ENCODE peak calls at places on chromosomes 4 and X, in seven cellular contexts. F, X, Z, N, O, J and B are unnamed samples.

GRCh38 chr4:118338981-118339765 is 13.6 kb downstream of the PRSS12 start:
- DNase-seq in F (no peak), Z (no peak), O (no peak), J (no peak), N (no peak), X (no peak), B (no peak)

GRCh38 chr4:149031399-149031798 is 589.2 kb upstream of the NR3C2 start:
- DNase-seq in J (peak), N (no peak), O (no peak), Z (no peak), F (peak), X (no peak), B (no peak)

GRCh38 chr4:121860121-121860520 is 10.2 kb downstream of the BBS7 start:
- DNase-seq in Z (no peak), J (no peak), X (no peak), N (no peak), F (no peak), O (no peak), B (no peak)

GRCh38 chr4:158236304-158237030 is 26.2 kb downstream of the TMEM144 start:
- DNase-seq in N (no peak), O (no peak), F (no peak), J (no peak), X (no peak), Z (no peak), B (no peak)

GRCh38 chrX:701673-702072 is 71.1 kb downstream of the SHOX start:
- DNase-seq in X (no peak), J (no peak), Z (no peak), N (no peak), O (no peak), F (no peak), B (no peak)

GRCh38 chr4:176548571-176548970 is 228.8 kb downstream of the SPCS3 start:
- DNase-seq in F (no peak), N (no peak), J (no peak), Z (no peak), X (no peak), O (no peak), B (no peak)

GRCh38 chrX:81291996-81292395 is 90.1 kb downstream of the SH3BGRL start:
- DNase-seq in F (no peak), J (no peak), Z (no peak), N (no peak), X (no peak), O (no peak), B (no peak)

GRCh38 chr4:32841217-32841616 is 2121.0 kb downstream of the PCDH7 start:
- DNase-seq in J (peak), N (no peak), F (no peak), Z (no peak), O (no peak), X (no peak), B (no peak)

GRCh38 chr4:86855572-86855971 is 6.4 kb upstream of the SLC10A6 start:
- DNase-seq in X (no peak), O (no peak), Z (no peak), F (peak), J (no peak), N (no peak), B (no peak)

GRCh38 chr4:83297548-83298260 is 13.1 kb upstream of the COQ2 start:
- DNase-seq in Z (no peak), F (no peak), O (no peak), N (no peak), J (no peak), X (no peak), B (no peak)

GRCh38 chrX:148530464-148531077 is 30.2 kb downstream of the AFF2 start:
- DNase-seq in J (no peak), F (no peak), O (no peak), N (no peak), Z (peak), X (no peak), B (no peak)

GRCh38 chr4:92362002-92362401 is 58.2 kb downstream of the GRID2 start:
- DNase-seq in F (no peak), J (no peak), Z (no peak), N (no peak), O (no peak), X (no peak), B (no peak)

GRCh38 chr4:129248621-129249020 is 152.7 kb downstream of the C4orf33 start:
- DNase-seq in F (no peak), J (no peak), O (no peak), N (no peak), Z (no peak), X (no peak), B (no peak)
- TF ChIP-seq YY1 in F (no peak), J (no peak), O (no peak), N (no peak), Z (no peak), X (no peak), B (no peak)

GRCh38 chr4:4855293-4856070 is 4.0 kb upstream of the MSX1 start:
- DNase-seq in X (no peak), Z (no peak), F (no peak), O (no peak), N (no peak), J (no peak), B (no peak)

GRCh38 chr4:4857809-4858508 is 1.5 kb upstream of the MSX1 start:
- DNase-seq in N (no peak), O (no peak), X (no peak), Z (no peak), F (no peak), J (no peak), B (peak)

GRCh38 chr4:4856071-4857000 is 3.1 kb upstream of the MSX1 start:
- DNase-seq in X (no peak), Z (no peak), O (no peak), N (no peak), F (no peak), J (no peak), B (peak)

GRCh38 chr4:4858527-4858926 is 938 bp upstream of the MSX1 start:
- DNase-seq in O (no peak), Z (no peak), F (no peak), N (no peak), X (no peak), J (no peak), B (no peak)

GRCh38 chr4:4857001-4857808 is 2.3 kb upstream of the MSX1 start:
- DNase-seq in X (no peak), J (no peak), F (no peak), N (no peak), O (no peak), Z (no peak), B (no peak)
- TF ChIP-seq YY1 in X (no peak), J (no peak), F (no peak), N (no peak), O (no peak), Z (no peak), B (no peak)

DNA sequence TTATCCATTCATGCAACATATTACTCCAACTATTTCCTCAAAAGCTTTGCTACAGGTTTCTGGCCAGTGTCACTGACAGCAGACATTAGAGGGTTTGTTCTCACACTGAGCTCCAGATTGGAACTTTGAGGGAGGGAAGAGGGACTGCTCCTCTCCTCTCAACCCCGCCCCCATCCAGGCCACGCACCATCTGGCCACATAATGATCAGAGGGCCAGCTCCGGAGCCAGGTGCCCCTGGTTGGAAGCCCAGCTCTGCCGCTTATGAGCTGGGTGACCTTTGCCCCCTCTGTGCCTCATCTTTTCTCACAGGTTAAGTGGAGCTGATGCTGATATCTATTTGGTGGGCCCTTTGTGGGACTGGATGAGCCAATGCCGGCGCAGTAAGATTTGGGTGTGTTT is 55.8 kb downstream of the C4orf50 start:
- DNase-seq in J (no peak), O (no peak), N (no peak), Z (no peak), F (no peak), X (no peak), B (no peak)
- TF ChIP-seq YY1 in J (no peak), O (no peak), N (no peak), Z (no peak), F (no peak), X (no peak), B (no peak)

DNA sequence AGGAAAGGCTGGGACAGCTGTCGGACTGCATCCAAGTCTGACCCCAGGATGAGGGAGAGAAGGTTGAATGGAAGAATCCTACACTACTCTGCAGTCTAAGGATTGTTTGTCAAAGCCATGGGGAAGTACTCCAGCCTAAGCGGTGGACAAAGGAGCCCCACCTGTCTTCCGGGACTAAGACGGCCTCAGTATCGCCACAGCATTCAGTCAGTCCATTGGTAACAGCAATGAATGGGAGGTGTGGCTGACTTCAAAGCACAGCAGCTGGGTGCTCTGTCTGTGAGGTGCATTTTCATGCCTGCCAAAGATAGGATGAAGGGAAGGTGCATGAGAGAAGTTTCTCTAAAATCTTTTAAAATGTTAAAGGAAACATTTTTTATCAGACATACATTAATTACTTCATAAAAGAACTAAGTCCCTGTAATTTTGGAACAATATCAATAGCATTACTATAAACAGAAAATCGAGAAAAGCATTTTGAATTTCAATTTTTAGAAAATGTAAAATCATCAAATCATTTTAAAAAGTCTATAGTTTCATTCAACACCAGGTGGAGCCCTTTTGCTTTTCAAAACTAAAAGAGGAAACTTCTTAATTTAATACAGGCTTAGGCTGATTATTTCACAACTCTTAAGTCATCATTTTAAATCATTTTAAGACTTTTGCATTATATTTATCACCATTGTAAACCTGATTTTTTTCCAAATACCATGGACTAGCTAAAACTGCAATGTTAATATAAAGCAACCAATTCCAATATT is 27.6 kb upstream of the INTU start:
- DNase-seq in F (peak), O (peak), N (no peak), X (peak), J (peak), Z (peak), B (peak)
- TF ChIP-seq YY1 in F (no peak), O (no peak), N (no peak), X (no peak), J (no peak), Z (no peak), B (no peak)